ENCODE peak calls at places on chromosomes 6 and 20, in eight cellular contexts. F, L, O, E, B, X, A and K are unnamed samples.
A peak's percentile ranks its signal among the peaks of the same experiment; 100 is the strongest.

GRCh38 chr6:48985025-48985424 is 478.0 kb downstream of the MMUT start:
- DNase-seq in B (no peak), L (no peak), E (no peak), A (no peak), O (no peak), F (no peak), X (no peak), K (no peak)

GRCh38 chr6:154164397-154164796 is 125.4 kb downstream of the OPRM1 start:
- DNase-seq in L (no peak), B (no peak), X (peak; percentile 84), O (peak; percentile 31), A (no peak), F (peak; percentile 55), E (no peak), K (peak; percentile 52)

GRCh38 chr6:100573169-100573568 is 108.4 kb upstream of the SIM1 start:
- DNase-seq in L (no peak), F (peak; percentile 32), A (no peak), B (no peak), X (no peak), E (no peak), O (no peak), K (no peak)

GRCh38 chr6:67706388-67706787 is 928.7 kb upstream of the ADGRB3 start:
- DNase-seq in X (no peak), L (no peak), F (no peak), E (no peak), O (no peak), A (no peak), B (no peak), K (no peak)

GRCh38 chr6:6859722-6860121 is 248.0 kb upstream of the RREB1 start:
- DNase-seq in X (no peak), F (no peak), A (no peak), B (no peak), E (no peak), O (no peak), L (no peak), K (no peak)

GRCh38 chr20:50304883-50305635 is 114.4 kb downstream of the CEBPB start:
- DNase-seq in X (peak; percentile 97), B (no peak), L (no peak), E (no peak), O (peak; percentile 67), A (no peak), F (peak; percentile 85), K (peak; percentile 92)

GRCh38 chr6:146041282-146041681 is 12.4 kb downstream of the GRM1 start:
- DNase-seq in X (no peak), L (peak; percentile 62), F (no peak), O (no peak), B (no peak), E (no peak), A (no peak), K (no peak)

GRCh38 chr6:25960689-25961088 is 1.9 kb upstream of the TRIM38 start:
- DNase-seq in A (no peak), X (no peak), L (no peak), F (no peak), E (no peak), O (no peak), B (peak; percentile 37), K (no peak)

GRCh38 chr6:90021701-90022100 is 127.4 kb downstream of the GJA10 start:
- DNase-seq in L (no peak), E (no peak), O (no peak), X (no peak), B (no peak), F (no peak), A (no peak), K (no peak)

GRCh38 chr20:57601211-57601570 is 19.0 kb downstream of the ZBP1 start:
- DNase-seq in F (peak; percentile 33), A (no peak), O (no peak), B (no peak), X (no peak), L (no peak), E (no peak), K (no peak)

GRCh38 chr6:90230547-90231240 is 65.9 kb downstream of the BACH2 start:
- DNase-seq in F (no peak), X (no peak), O (no peak), B (no peak), A (no peak), L (no peak), E (no peak), K (no peak)

GRCh38 chr6:104266922-104267321 is 592.8 kb downstream of the HACE1 start:
- DNase-seq in O (no peak), L (no peak), E (no peak), A (no peak), B (no peak), F (no peak), X (no peak), K (no peak)

GRCh38 chr20:62215020-62215990 is 4.8 kb downstream of the HRH3 start:
- DNase-seq in B (no peak), L (no peak), F (no peak), E (no peak), A (no peak), X (peak; percentile 40), O (no peak), K (no peak)

GRCh38 chr20:58646703-58647102 is 4.4 kb upstream of the STX16 start:
- DNase-seq in A (no peak), O (no peak), F (no peak), L (no peak), E (no peak), X (no peak), B (no peak), K (no peak)

GRCh38 chr6:63598001-63598250 is 25.6 kb downstream of the LOC128125822 start:
- DNase-seq in F (no peak), O (no peak), E (no peak), A (no peak), X (no peak), B (no peak), L (no peak), K (no peak)

GRCh38 chr20:19658137-19658536 is 99.9 kb upstream of the RIN2 start:
- DNase-seq in L (no peak), A (no peak), X (no peak), F (no peak), O (no peak), E (no peak), B (no peak), K (no peak)

GRCh38 chr6:143901885-143902708 is 37.8 kb downstream of the ZC2HC1B start:
- DNase-seq in X (peak; percentile 66), O (peak; percentile 13), A (no peak), F (no peak), E (no peak), B (no peak), L (no peak), K (peak; percentile 26)

GRCh38 chr6:99276747-99277146 is 72.7 kb downstream of the FAXC start:
- DNase-seq in B (no peak), L (no peak), A (no peak), O (no peak), E (no peak), X (no peak), F (peak; percentile 40), K (no peak)

GRCh38 chr6:128139519-128139918 is 238.7 kb upstream of the THEMIS start:
- DNase-seq in A (no peak), E (no peak), F (peak; percentile 7), O (no peak), B (no peak), X (no peak), L (no peak), K (no peak)